ENCODE peak calls at places on chromosomes 13 and 19, in eight cellular contexts. Y, X, P, S, U, H, Q and W are unnamed samples.

GRCh38 chr13:39040206-39040605 is 1.9 kb downstream of the NHLRC3 start:
- DNase-seq in U (no peak), Q (no peak), X (no peak), S (no peak), P (no peak), Y (no peak), H (no peak), W (no peak)

GRCh38 chr19:3359850-3360493 is 6.4 kb upstream of the NFIC start:
- DNase-seq in P (no peak), H (no peak), X (no peak), Y (no peak), S (peak; percentile 21), Q (no peak), U (peak; percentile 77), W (no peak)

GRCh38 chr19:2035590-2035991 is 15.5 kb downstream of the MKNK2 start:
- DNase-seq in Y (no peak), U (no peak), S (no peak), P (no peak), H (no peak), Q (peak; percentile 83), X (no peak), W (no peak)

GRCh38 chr19:30393046-30393445 is 20.9 kb downstream of the ZNF536 start:
- DNase-seq in P (no peak), U (no peak), Q (no peak), H (no peak), S (no peak), Y (no peak), X (no peak), W (no peak)

GRCh38 chr13:76503756-76504155 is 382.4 kb downstream of the KCTD12 start:
- DNase-seq in Q (no peak), H (no peak), U (no peak), Y (no peak), X (no peak), S (no peak), P (peak; percentile 49), W (no peak)

GRCh38 chr13:87671031-87671823 is at the start of gene SLITRK5:
- DNase-seq in X (no peak), U (peak; percentile 60), Y (peak; percentile 49), S (peak; percentile 53), P (no peak), H (peak; percentile 69), Q (peak; percentile 88), W (peak; percentile 70)

GRCh38 chr13:70370924-70371323 is 262.7 kb upstream of the KLHL1 start:
- DNase-seq in S (no peak), X (no peak), Y (no peak), U (no peak), H (no peak), Q (no peak), P (no peak), W (no peak)

GRCh38 chr13:105139380-105140285 is 1395.8 kb downstream of the EFNB2 start:
- DNase-seq in Y (peak; percentile 42), H (no peak), U (peak; percentile 25), Q (peak; percentile 43), S (peak; percentile 38), P (peak; percentile 3), X (peak; percentile 36), W (no peak)

GRCh38 chr19:18789883-18790565 is 1.1 kb downstream of the COMP start:
- DNase-seq in P (no peak), H (no peak), U (no peak), X (no peak), Q (peak; percentile 81), S (no peak), Y (no peak), W (no peak)

GRCh38 chr19:51441410-51442390 is 16.6 kb downstream of the SIGLEC8 start:
- DNase-seq in X (peak; percentile 50), S (peak; percentile 85), Q (no peak), U (peak; percentile 46), H (no peak), P (no peak), Y (peak; percentile 71), W (peak; percentile 45)

GRCh38 chr13:63700366-63700765 is 2284.7 kb upstream of the PCDH20 start:
- DNase-seq in H (no peak), P (no peak), U (no peak), Q (no peak), S (no peak), X (no peak), Y (no peak), W (no peak)

GRCh38 chr19:41364546-41365391 is 820 bp upstream of the B9D2 start:
- DNase-seq in X (no peak), Q (no peak), Y (no peak), H (no peak), U (no peak), P (no peak), S (no peak), W (no peak)

GRCh38 chr19:5926641-5927438 is 12.8 kb downstream of the CAPS start:
- DNase-seq in S (no peak), P (no peak), H (no peak), Q (no peak), X (no peak), U (no peak), Y (no peak), W (no peak)

GRCh38 chr19:7386308-7386707 is 37.6 kb downstream of the ARHGEF18 start:
- DNase-seq in Q (peak; percentile 40), P (no peak), U (no peak), H (no peak), X (no peak), Y (no peak), S (no peak), W (no peak)

GRCh38 chr13:101291647-101292515 is 124.4 kb downstream of the NALCN start:
- DNase-seq in P (no peak), U (no peak), Q (no peak), Y (no peak), H (no peak), S (no peak), X (no peak), W (no peak)

GRCh38 chr13:25286308-25286968 is 850 bp downstream of the MTMR6 start:
- DNase-seq in H (peak; percentile 24), S (no peak), P (peak; percentile 14), Q (no peak), X (peak; percentile 28), U (no peak), Y (no peak), W (peak; percentile 34)

GRCh38 chr13:77235456-77236022 is 91.4 kb downstream of the MYCBP2 start:
- DNase-seq in X (no peak), U (no peak), Q (no peak), H (no peak), P (no peak), S (no peak), Y (no peak), W (no peak)

GRCh38 chr19:15429825-15430467 is 11.2 kb upstream of the AKAP8L start:
- DNase-seq in P (no peak), S (no peak), X (no peak), U (no peak), Y (no peak), H (no peak), Q (no peak), W (no peak)

GRCh38 chr13:32164622-32165268 is 133.2 kb downstream of the FRY start:
- DNase-seq in U (no peak), X (no peak), Y (no peak), Q (peak; percentile 71), S (no peak), H (no peak), P (peak; percentile 11), W (peak; percentile 48)

GRCh38 chr19:2602391-2603181 is 99.9 kb downstream of the GNG7 start:
- DNase-seq in S (no peak), U (no peak), Y (no peak), P (peak; percentile 27), Q (peak; percentile 88), H (peak; percentile 90), X (no peak), W (no peak)

GRCh38 chr19:29612121-29612520 is 6.0 kb downstream of the POP4 start:
- DNase-seq in U (no peak), Q (no peak), H (no peak), X (no peak), S (no peak), Y (no peak), P (no peak), W (no peak)

GRCh38 chr13:41065098-41065497 is 3.8 kb downstream of the WBP4 start:
- DNase-seq in P (no peak), Y (no peak), S (no peak), X (no peak), U (no peak), Q (no peak), H (no peak), W (no peak)

GRCh38 chr19:38303517-38304351 is at the start of gene C19orf33:
- DNase-seq in P (no peak), X (no peak), S (no peak), U (no peak), H (no peak), Q (peak; percentile 85), Y (no peak), W (peak; percentile 54)